ENCODE peak calls at places on chromosome 21, in ten cellular contexts. F is lower lobe of right lung; U is Caki2; T is stimulated activated CD4-positive, alpha-beta T cell treated with anti-CD3 and anti-CD28 coated beads, Interleukin-15, amount 100 ng/mL, for 1 hour; P is neural crest cell; E is Panc1; I is left ventricle myocardium superior; V is stimulated activated CD8-positive, alpha-beta memory T cell treated with anti-CD3 and anti-CD28 coated beads, Interleukin-15, amount 100 ng/mL, for 4 hours; J is GM12865; L is adrenal gland. C is an unnamed sample.

GRCh38 chr21:45985471-45986315 is 4.1 kb downstream of the COL6A1 start:
- DNase-seq in F (peak; percentile 43), L (no peak), I (peak; percentile 27), T (no peak), P (no peak), J (no peak), U (no peak), E (no peak), V (no peak), C (no peak)

GRCh38 chr21:35159881-35160280 is 110.8 kb upstream of the RUNX1 start:
- DNase-seq in V (no peak), L (no peak), J (no peak), I (no peak), T (no peak), U (peak; percentile 58), F (no peak), E (no peak), P (no peak), C (no peak)

GRCh38 chr21:44699502-44700001 is 2.6 kb downstream of the KRTAP10-12 start:
- DNase-seq in T (no peak), F (no peak), E (no peak), J (no peak), L (peak; percentile 28), I (no peak), V (no peak), P (no peak), U (no peak), C (no peak)

GRCh38 chr21:37368536-37369279 is 2.1 kb downstream of the DYRK1A start:
- DNase-seq in V (no peak), J (peak; percentile 22), F (no peak), U (peak; percentile 51), E (no peak), T (no peak), P (no peak), I (no peak), L (no peak), C (no peak)

GRCh38 chr21:28253971-28254370 is 738.7 kb downstream of the LTN1 start:
- DNase-seq in J (no peak), L (no peak), P (no peak), E (no peak), T (no peak), F (no peak), U (no peak), V (no peak), I (no peak), C (no peak)

GRCh38 chr21:36693144-36694040 is 5.5 kb upstream of the SIM2 start:
- DNase-seq in U (no peak), P (peak; percentile 28), E (no peak), J (no peak), V (no peak), L (no peak), I (no peak), F (no peak), T (no peak), C (no peak)

GRCh38 chr21:46667191-46667734 is 31.8 kb downstream of the PRMT2 start:
- DNase-seq in V (no peak), E (no peak), P (no peak), L (no peak), I (peak; percentile 27), T (no peak), U (no peak), F (no peak), J (peak; percentile 34), C (no peak)

GRCh38 chr21:31201548-31201947 is 142.5 kb downstream of the TIAM1 start:
- DNase-seq in T (no peak), E (no peak), V (no peak), U (no peak), F (no peak), J (peak; percentile 18), L (no peak), I (no peak), P (no peak), C (no peak)

GRCh38 chr21:43921602-43921978 is 56.6 kb downstream of the AGPAT3 start:
- DNase-seq in U (no peak), V (no peak), L (no peak), P (no peak), F (no peak), J (peak; percentile 25), T (no peak), E (no peak), I (no peak), C (no peak)

GRCh38 chr21:36039861-36040260 is 20.5 kb downstream of the SETD4 start:
- DNase-seq in I (no peak), F (no peak), L (no peak), T (no peak), V (no peak), J (no peak), E (no peak), U (no peak), P (no peak), C (no peak)

GRCh38 chr21:45644041-45644906 is 749 bp downstream of the PCBP3 start:
- DNase-seq in J (no peak), L (no peak), U (no peak), E (no peak), T (no peak), F (no peak), V (no peak), P (no peak), I (peak; percentile 50), C (no peak)

GRCh38 chr21:36460866-36461265 is 19.1 kb downstream of the CLDN14 start:
- DNase-seq in L (no peak), J (no peak), P (no peak), E (no peak), T (no peak), F (no peak), I (no peak), V (no peak), U (no peak), C (no peak)

GRCh38 chr21:29335720-29336119 is 37.0 kb downstream of the BACH1 start:
- DNase-seq in L (no peak), I (no peak), V (no peak), E (no peak), U (no peak), P (no peak), T (no peak), F (no peak), J (no peak), C (no peak)

GRCh38 chr21:45607922-45608295 is 35.6 kb upstream of the PCBP3 start:
- DNase-seq in T (no peak), F (no peak), I (no peak), L (peak; percentile 24), J (no peak), U (no peak), V (no peak), E (no peak), P (no peak), C (no peak)

GRCh38 chr21:34072145-34073031 is 990 bp upstream of the MRPS6 start:
- DNase-seq in E (no peak), P (no peak), F (no peak), J (no peak), V (no peak), L (peak; percentile 91), I (no peak), T (no peak), U (no peak), C (no peak)

GRCh38 chr21:44986471-44987291 is 46.9 kb downstream of the SLX9 start:
- DNase-seq in V (no peak), F (peak; percentile 40), P (no peak), E (no peak), J (no peak), U (no peak), L (no peak), I (peak; percentile 29), T (no peak), C (no peak)

GRCh38 chr21:38729745-38730401 is 75.9 kb upstream of the ETS2 start:
- DNase-seq in P (no peak), E (no peak), U (no peak), J (no peak), T (no peak), L (no peak), I (no peak), V (no peak), F (no peak), C (no peak)

C was measured in glomerular endothelial cell.